ENCODE peak calls at places on chromosomes 16 and 17, in five cellular contexts. F is A549, H is H1, G is HepG2, N is K562. C is an unnamed sample.

GRCh38 chr17:68248199-68248825 is 469 bp downstream of the AMZ2 start:
- DNase-seq in F (no peak), H (no peak), G (no peak), N (peak), C (peak)

GRCh38 chr17:59561042-59561441 is 4.4 kb upstream of the DHX40 start:
- DNase-seq in F (peak), H (no peak), G (peak), N (peak), C (peak)

GRCh38 chr17:56699186-56699895 is 105.8 kb downstream of the NOG start:
- DNase-seq in F (peak), H (peak), G (no peak), N (no peak), C (peak)

GRCh38 chr17:41725134-41725533 is 9.3 kb downstream of the HAP1 start:
- DNase-seq in F (no peak), H (no peak), G (no peak), N (no peak), C (no peak)

GRCh38 chr17:2963332-2964027 is 99.9 kb downstream of the OR1D5 start:
- DNase-seq in F (no peak), H (no peak), G (no peak), N (no peak), C (no peak)

GRCh38 chr16:46629331-46629843 is 8.2 kb upstream of the SHCBP1 start:
- DNase-seq in F (peak), H (peak), G (peak), N (peak), C (peak)

GRCh38 chr17:77942111-77942988 is 16.2 kb upstream of the TNRC6C start:
- DNase-seq in F (no peak), H (no peak), G (peak), N (no peak), C (no peak)

GRCh38 chr17:57338257-57338919 is 82.1 kb downstream of the MSI2 start:
- DNase-seq in F (no peak), H (no peak), G (no peak), N (no peak), C (no peak)

GRCh38 chr17:2724783-2725164 is 13.2 kb upstream of the CLUH start:
- DNase-seq in F (peak), H (peak), G (no peak), N (peak), C (peak)

GRCh38 chr17:75588546-75589016 is 981 bp downstream of the MYO15B start:
- DNase-seq in F (no peak), H (no peak), G (no peak), N (no peak), C (no peak)

GRCh38 chr16:23754594-23755483 is at the start of gene CHP2:
- DNase-seq in F (no peak), H (no peak), G (no peak), N (peak), C (no peak)

GRCh38 chr16:20971420-20971819 is 70.8 kb downstream of the LYRM1 start:
- DNase-seq in F (no peak), H (no peak), G (no peak), N (no peak), C (no peak)

GRCh38 chr17:27558842-27559505 is 72.0 kb upstream of the LGALS9 start:
- DNase-seq in F (no peak), H (no peak), G (peak), N (no peak), C (no peak)

GRCh38 chr16:83530293-83530692 is 277.5 kb upstream of the HSBP1 start:
- DNase-seq in F (no peak), H (no peak), G (no peak), N (no peak), C (peak)

GRCh38 chr16:10828851-10829331 is 10.3 kb upstream of the TVP23A start:
- DNase-seq in F (no peak), H (peak), G (no peak), N (no peak), C (peak)

GRCh38 chr16:14334366-14335105 is 263.4 kb downstream of the MRTFB start:
- DNase-seq in F (no peak), H (no peak), G (no peak), N (no peak), C (no peak)

GRCh38 chr16:90047714-90048346 is 28.6 kb upstream of the DBNDD1 start:
- DNase-seq in F (no peak), H (peak), G (no peak), N (peak), C (no peak)

GRCh38 chr17:1002771-1003555 is 6.0 kb downstream of the TIMM22 start:
- DNase-seq in F (no peak), H (no peak), G (no peak), N (no peak), C (peak)

GRCh38 chr17:61812747-61813146 is 50.6 kb downstream of the BRIP1 start:
- DNase-seq in F (no peak), H (no peak), G (no peak), N (no peak), C (no peak)

GRCh38 chr17:75288784-75289121 is 480 bp downstream of the SLC25A19 start:
- DNase-seq in F (no peak), H (peak), G (peak), N (peak), C (no peak)

GRCh38 chr17:75589919-75590303 is 2.3 kb downstream of the MYO15B start:
- DNase-seq in F (no peak), H (no peak), G (no peak), N (no peak), C (no peak)

GRCh38 chr16:13767215-13767614 is 152.7 kb upstream of the ERCC4 start:
- DNase-seq in F (no peak), H (no peak), G (no peak), N (no peak), C (no peak)

GRCh38 chr17:7502987-7503386 is 18.8 kb downstream of the POLR2A start:
- DNase-seq in F (peak), H (peak), G (no peak), N (peak), C (no peak)

GRCh38 chr16:49150341-49150740 is 131.3 kb downstream of the CBLN1 start:
- DNase-seq in F (no peak), H (no peak), G (no peak), N (no peak), C (no peak)

GRCh38 chr16:28984619-28985135 is at the start of gene LAT:
- DNase-seq in F (peak), H (no peak), G (no peak), N (no peak), C (no peak)

DNA sequence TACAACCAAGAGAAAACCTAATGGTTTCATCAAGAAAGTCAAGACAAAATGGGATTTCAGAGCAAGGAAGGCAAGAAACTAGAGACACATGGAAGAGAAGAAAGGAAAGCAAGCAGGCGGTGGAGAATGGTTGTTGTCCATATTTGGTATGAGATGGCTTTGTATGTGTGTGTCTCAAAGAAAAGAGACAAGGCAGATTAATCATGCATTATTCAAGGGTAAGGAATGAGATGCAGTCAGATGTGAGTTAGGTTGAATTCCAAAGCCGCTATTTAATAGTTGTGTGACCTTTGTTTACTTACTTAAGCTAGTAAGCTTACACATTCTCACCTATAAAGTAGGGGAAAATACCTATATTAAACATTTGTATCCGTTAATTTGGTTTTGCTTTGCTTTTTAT is 1029.6 kb downstream of the CDH11 start:
- DNase-seq in F (peak), H (no peak), G (no peak), N (no peak), C (peak)
- TF ChIP-seq MAFK in F (no peak), H (no peak), G (no peak), N (no peak), C (no peak)

GRCh38 chr16:86038923-86039310 is 140.0 kb downstream of the IRF8 start:
- DNase-seq in F (no peak), H (no peak), G (no peak), N (no peak), C (no peak)

GRCh38 chr16:86040496-86040895 is 141.5 kb downstream of the IRF8 start:
- DNase-seq in F (no peak), H (no peak), G (no peak), N (no peak), C (no peak)

GRCh38 chr16:86037999-86038922 is 139.3 kb downstream of the IRF8 start:
- DNase-seq in F (no peak), H (no peak), G (no peak), N (no peak), C (no peak)

GRCh38 chr16:86041205-86041604 is 142.2 kb downstream of the IRF8 start:
- DNase-seq in F (no peak), H (no peak), G (no peak), N (no peak), C (no peak)

GRCh38 chr16:86039606-86040005 is 140.6 kb downstream of the IRF8 start:
- DNase-seq in F (no peak), H (no peak), G (no peak), N (no peak), C (no peak)
- TF ChIP-seq RAD21 in F (no peak), H (no peak), G (no peak), N (no peak), C (no peak)

DNA sequence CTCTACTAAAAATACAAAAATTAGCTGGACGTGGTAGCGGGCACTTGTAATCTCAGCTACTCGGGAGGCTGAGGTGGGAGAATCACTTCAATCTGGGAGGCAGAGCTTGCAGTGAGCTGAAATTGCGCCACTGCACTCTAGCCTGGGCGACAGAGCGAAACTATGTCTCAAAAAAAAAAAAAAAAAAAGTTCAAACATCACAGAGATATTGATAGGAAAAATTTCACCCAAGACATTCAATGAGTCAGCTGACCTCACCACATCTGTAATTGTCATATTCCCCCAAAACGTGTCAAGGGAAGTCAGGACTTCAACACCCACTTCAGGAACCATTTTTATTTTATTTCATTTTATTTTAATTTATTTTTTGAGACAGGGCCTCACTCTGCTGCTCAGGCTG is 8.0 kb upstream of the PRSS27 start:
- DNase-seq in F (no peak), H (no peak), G (no peak), N (no peak), C (no peak)
- TF ChIP-seq MAFK in F (no peak), H (no peak), G (no peak), N (no peak), C (no peak)

GRCh38 chr16:67451704-67452435 is 20.9 kb downstream of the HSD11B2 start:
- DNase-seq in F (peak), H (no peak), G (no peak), N (no peak), C (no peak)
- TF ChIP-seq RAD21 in F (no peak), H (no peak), G (no peak), N (no peak), C (no peak)

DNA sequence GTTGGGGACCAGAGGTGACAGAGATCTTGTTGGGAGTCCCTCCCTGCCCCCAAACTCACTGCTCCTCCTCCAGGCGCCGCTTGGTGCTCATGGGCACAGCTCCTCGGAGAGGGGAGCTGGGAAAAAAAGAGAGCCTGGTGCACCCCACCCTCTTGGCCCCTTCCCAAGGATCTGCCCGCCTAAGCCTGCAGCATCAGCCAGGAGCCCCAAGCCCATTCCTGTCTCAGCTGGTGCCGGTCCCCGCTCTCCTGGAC is 400 bp downstream of the HCFC1R1 start:
- DNase-seq in F (no peak), H (no peak), G (no peak), N (peak), C (peak)
- TF ChIP-seq MAFK in F (no peak), H (no peak), G (no peak), N (no peak), C (no peak)

DNA sequence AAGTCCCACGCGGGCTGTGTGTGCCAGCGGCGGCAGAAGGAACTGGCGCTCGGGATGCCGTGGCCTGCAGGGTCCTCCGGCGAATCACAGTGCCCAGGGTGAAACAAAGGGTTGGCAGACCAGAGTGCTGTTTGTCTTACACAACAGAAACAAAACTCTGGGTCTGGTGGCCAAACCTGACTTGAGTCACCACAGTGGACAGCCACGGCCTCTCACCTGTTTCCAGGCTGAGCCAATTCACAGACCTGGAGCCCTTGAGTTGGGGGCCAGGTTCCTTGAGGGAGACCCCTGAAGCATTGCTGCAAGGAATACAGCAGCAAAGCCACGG is 2.1 kb upstream of the CHMP6 start:
- DNase-seq in F (no peak), H (no peak), G (peak), N (no peak), C (no peak)
- TF ChIP-seq RAD21 in F (no peak), H (no peak), G (no peak), N (no peak), C (no peak)

DNA sequence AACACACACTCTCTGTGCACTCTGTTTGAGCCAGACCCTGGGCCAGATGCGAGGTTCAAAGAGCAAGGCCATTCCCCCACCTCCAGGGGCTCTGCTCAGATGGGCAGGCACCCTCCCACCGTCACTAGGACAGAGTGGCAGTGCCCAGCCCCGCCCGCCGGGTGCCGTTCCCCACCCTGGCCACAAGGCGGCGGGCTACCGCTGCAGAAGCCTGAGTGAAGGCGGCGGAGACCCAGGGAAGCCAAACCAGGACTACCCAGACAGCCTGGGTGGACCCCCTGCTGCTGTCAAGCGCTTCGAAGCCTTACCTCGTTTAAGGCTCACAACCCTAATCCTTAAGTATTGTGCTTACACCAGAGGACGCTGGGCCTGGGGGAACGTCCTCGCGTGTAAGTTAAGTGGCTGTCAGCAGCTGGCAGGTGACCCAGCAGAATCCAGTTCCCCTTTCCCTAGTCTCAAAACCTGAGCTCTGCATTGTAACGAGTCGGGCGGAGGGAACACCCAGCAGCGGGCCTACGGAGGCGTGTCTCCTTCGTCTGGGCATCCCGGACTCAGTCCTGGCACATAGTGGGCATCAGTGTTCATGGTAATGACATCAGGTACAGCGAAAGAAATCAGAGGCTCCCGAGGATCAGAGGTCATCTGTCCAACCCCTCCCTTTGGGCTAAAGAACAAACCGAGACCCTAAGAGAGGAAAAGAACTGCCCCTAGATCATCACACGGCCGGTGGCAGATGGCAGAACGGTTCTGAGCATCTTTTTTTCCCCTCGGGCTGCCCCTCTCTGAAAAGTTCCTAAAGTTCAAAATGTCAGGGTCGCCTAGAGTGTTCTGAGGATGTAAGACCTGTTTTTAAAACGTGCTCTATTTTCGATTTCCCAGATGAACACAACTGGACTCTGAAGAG is 4.4 kb downstream of the ARHGAP27 start:
- DNase-seq in F (peak), H (peak), G (peak), N (peak), C (peak)
- TF ChIP-seq MAFK in F (no peak), H (no peak), G (no peak), N (peak), C (no peak)

GRCh38 chr16:75478480-75479345 is 14.2 kb upstream of the TMEM170A start:
- DNase-seq in F (no peak), H (no peak), G (no peak), N (no peak), C (no peak)

GRCh38 chr16:75476817-75477216 is 12.3 kb upstream of the TMEM170A start:
- DNase-seq in F (no peak), H (no peak), G (no peak), N (no peak), C (no peak)

GRCh38 chr16:75472908-75473877 is 8.7 kb upstream of the TMEM170A start:
- DNase-seq in F (no peak), H (no peak), G (no peak), N (no peak), C (no peak)

GRCh38 chr16:75477680-75478473 is 13.4 kb upstream of the TMEM170A start:
- DNase-seq in F (no peak), H (no peak), G (no peak), N (no peak), C (no peak)

DNA sequence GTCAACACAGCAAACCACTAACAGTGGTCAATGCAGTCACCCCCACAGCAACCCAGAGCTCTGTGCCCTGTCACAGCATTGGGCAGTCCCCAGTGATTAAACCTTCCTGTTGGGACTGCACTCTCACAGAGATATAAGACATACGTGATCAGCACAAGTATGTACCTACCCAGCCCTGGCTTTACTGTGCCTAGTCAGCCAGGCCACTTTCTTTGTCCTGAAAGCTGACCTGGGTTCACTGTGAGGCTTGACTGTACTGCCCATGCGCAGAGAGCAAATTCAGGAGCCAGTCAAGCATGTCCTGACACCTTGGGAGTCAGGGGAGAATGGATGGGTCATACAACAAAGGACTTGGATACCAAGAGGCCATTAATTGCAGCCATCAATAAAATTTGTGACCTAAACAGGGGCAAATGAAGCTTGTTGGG is 10.9 kb upstream of the TMEM170A start:
- DNase-seq in F (no peak), H (no peak), G (no peak), N (no peak), C (no peak)
- TF ChIP-seq RAD21 in F (no peak), H (no peak), G (no peak), N (no peak), C (no peak)

GRCh38 chr17:15744885-15745284 is 12.8 kb downstream of the TBC1D26 start:
- DNase-seq in F (no peak), H (no peak), G (no peak), N (no peak), C (no peak)
- TF ChIP-seq MAFK in F (no peak), H (no peak), G (no peak), N (no peak), C (no peak)

DNA sequence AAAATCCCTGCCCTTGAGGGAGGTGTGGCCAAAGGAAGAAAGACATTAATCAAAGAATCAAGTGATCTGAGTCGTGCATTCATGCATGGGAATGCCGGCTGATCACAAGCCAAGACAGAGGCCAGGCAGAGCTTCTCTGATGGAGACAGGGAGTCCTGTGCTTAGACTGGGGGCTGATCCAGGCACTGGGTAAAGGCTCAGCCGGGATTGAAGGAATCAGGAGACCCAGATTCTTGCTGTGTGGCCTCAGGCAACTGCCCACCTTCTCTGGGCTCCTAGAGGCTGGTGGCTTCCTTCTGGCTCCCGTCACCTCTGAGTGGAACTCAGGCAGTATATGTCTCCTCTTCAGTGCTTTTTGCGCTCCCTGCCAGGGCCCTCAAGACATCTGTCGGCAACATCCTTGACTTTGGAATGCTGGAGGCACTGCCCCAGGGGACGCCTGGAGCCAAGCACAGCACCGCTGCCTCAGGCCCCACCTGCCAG is 17.7 kb downstream of the RAI1 start:
- DNase-seq in F (no peak), H (no peak), G (no peak), N (no peak), C (peak)
- TF ChIP-seq RAD21 in F (no peak), H (no peak), G (no peak), N (no peak), C (no peak)